ENCODE peak calls at places on chromosomes 1 and 21, in four cellular contexts. X, B, H and J are unnamed samples.

GRCh38 chr1:51236548-51237312 is 657 bp downstream of the RNF11 start:
- DNase-seq in X (peak), H (peak), B (peak), J (peak)

GRCh38 chr1:231778009-231778719 is 151.6 kb downstream of the DISC1 start:
- DNase-seq in X (peak), H (no peak), B (no peak), J (no peak)

GRCh38 chr1:245888809-245889208 is 618.3 kb downstream of the SMYD3 start:
- DNase-seq in B (no peak), H (peak), X (peak), J (peak)

GRCh38 chr1:68470388-68470970 is 20.7 kb upstream of the RPE65 start:
- DNase-seq in X (peak), H (no peak), B (no peak), J (no peak)

GRCh38 chr21:25427828-25428227 is 179.5 kb downstream of the MRPL39 start:
- DNase-seq in H (no peak), B (no peak), X (no peak), J (no peak)

GRCh38 chr1:221948459-221948858 is 206.6 kb upstream of the DUSP10 start:
- DNase-seq in X (no peak), B (no peak), H (no peak), J (no peak)

GRCh38 chr21:41705546-41706262 is 61.1 kb downstream of the RIPK4 start:
- DNase-seq in H (no peak), X (no peak), B (no peak), J (no peak)

GRCh38 chr1:151838491-151839412 is 868 bp downstream of the C2CD4D start:
- DNase-seq in B (peak), H (no peak), X (no peak), J (peak)

GRCh38 chr1:116769561-116769977 is 15.3 kb downstream of the CD2 start:
- DNase-seq in X (no peak), H (no peak), B (no peak), J (no peak)

GRCh38 chr1:217040696-217041095 is 317.5 kb upstream of the ESRRG start:
- DNase-seq in B (no peak), X (peak), H (no peak), J (no peak)

GRCh38 chr1:44327679-44328491 is 27.2 kb downstream of the ERI3 start:
- DNase-seq in H (no peak), X (peak), B (no peak), J (peak)

GRCh38 chr21:44478801-44479167 is 23.5 kb downstream of the LRRC3 start:
- DNase-seq in X (no peak), B (no peak), H (no peak), J (no peak)

GRCh38 chr1:43206721-43207228 is 34.6 kb downstream of the CFAP57 start:
- DNase-seq in X (peak), B (no peak), H (no peak), J (peak)

GRCh38 chr1:119743308-119743707 is 25.4 kb downstream of the HMGCS2 start:
- DNase-seq in B (no peak), H (no peak), X (no peak), J (no peak)

GRCh38 chr1:192732787-192733186 is 76.1 kb upstream of the RGS2 start:
- DNase-seq in H (no peak), B (no peak), X (no peak), J (peak)

GRCh38 chr1:3162483-3162882 is 93.5 kb downstream of the PRDM16 start:
- DNase-seq in B (no peak), H (no peak), X (no peak), J (no peak)

GRCh38 chr1:31714442-31715096 is 10.8 kb upstream of the COL16A1 start:
- DNase-seq in X (peak), B (peak), H (peak), J (peak)

GRCh38 chr1:201539561-201540404 is 856 bp downstream of the NAV1 start:
- DNase-seq in H (no peak), X (peak), B (peak), J (peak)

GRCh38 chr21:14979264-14979663 is 85.5 kb downstream of the NRIP1 start:
- DNase-seq in H (no peak), X (no peak), B (no peak), J (no peak)

GRCh38 chr1:25820247-25821111 is 725 bp downstream of the MTFR1L start:
- DNase-seq in B (peak), X (peak), H (no peak), J (peak)

GRCh38 chr1:112021263-112021662 is 31.8 kb upstream of the KCND3 start:
- DNase-seq in X (no peak), B (no peak), H (peak), J (peak)

GRCh38 chr1:14650951-14651350 is 52.5 kb downstream of the KAZN start:
- DNase-seq in H (no peak), X (no peak), B (no peak), J (peak)
- H3K4me3 ChIP-seq in H (no peak), X (no peak), B (no peak), J (no peak)

GRCh38 chr1:247331526-247332214 is at the start of gene ZNF496:
- DNase-seq in H (peak), X (peak), B (peak), J (peak)
- H2BK15ac ChIP-seq in H (no peak), X (no peak), B (peak), J (no peak)

GRCh38 chr1:118186026-118186425 is 998 bp upstream of the SPAG17 start:
- DNase-seq in H (no peak), B (no peak), X (no peak), J (peak)
- H3K4me3 ChIP-seq in H (no peak), B (no peak), X (no peak), J (no peak)

GRCh38 chr1:89524369-89525168 is at the start of gene LRRC8B:
- DNase-seq in X (peak), B (peak), H (peak), J (peak)
- H2BK15ac ChIP-seq in X (no peak), B (peak), H (peak), J (no peak)

DNA sequence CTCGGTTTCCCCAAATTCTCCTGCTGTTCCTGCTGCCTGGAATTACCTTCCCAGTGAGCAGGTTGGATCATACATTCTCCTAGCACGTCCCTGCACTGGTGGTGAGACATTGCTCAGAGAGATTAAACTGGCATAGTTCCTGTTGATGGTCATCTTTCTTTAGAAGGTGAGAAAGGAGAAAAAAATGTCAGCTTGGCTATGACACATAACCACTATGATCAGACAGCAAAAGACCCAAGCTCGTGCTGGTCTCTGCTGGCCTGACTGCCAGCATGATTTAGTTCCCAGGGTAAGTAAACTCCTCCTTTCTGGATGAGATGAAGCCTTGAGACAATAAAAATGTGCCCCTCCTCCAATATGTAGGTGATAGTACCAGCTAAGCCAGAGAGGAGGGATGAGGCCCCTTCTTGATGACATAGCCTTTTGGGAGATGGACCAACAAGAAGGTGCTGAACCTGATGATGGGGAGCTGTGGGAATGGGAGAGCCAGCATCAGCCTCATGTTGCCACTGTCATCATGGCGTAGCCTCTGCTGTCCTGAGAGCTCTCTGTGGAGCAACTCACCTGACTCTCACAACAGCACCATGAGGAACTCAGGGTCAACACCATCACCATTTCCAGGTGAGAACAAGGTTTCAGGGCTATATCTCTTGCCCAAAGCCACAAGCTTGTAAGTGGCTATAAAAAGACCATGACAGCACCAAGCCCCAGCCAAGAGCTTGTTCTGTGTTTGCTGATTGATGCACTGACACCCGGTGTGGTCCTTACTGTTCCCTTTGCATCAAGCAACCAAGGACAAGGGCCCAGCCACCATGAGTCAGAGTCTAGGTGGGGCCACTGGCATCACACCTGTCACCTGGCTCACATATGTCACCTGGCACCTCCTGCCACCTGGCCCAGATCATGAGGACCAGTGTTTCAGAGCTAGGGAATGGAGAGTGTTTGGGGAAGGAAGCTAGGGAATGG is 200.0 kb downstream of the MATN1 start:
- DNase-seq in H (no peak), B (peak), X (peak), J (no peak)
- H3K4me3 ChIP-seq in H (no peak), B (no peak), X (no peak), J (no peak)

DNA sequence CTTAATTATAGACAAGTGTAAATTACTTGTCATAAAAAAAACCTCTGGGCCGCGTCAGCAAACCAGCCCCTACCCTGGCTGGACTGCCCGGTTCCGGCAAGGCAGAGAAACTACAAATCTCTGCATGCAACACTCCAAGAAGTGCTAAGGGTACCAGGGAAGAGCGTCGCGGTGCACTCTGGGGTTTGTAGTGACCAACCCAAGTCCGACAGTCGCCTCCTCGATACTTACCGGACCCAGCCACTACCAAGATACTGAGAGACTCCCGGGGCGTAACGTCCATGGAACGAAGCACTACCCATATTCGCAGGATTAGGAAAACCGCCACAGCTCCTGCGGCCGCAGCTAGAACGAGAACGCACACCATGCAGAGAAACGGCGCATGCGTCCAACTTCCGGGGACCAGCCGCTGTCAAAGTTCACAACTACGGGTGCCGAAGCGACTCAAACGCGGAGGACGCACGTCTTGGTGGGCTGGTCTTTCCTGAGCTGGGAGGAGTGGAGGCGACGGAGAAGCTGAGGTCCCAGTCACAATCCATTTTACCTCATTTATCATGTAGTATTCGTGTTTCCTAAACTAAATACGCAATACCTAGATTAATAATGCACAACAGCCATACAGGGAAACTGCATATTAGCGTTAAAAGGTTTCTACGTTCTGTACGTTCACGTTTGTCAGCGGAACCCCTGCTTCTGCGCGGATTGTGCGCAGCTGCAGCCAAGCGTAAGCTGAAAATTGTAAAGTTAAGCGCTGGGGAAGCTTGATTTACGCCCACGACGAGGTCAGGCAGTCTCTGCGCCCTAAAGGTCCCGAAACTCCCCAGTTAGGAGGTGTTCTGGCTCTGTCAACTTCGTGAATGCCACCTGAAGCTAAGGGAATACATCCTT is at the start of gene ALG14:
- DNase-seq in X (peak), B (peak), H (peak), J (peak)
- H2BK15ac ChIP-seq in X (peak), B (no peak), H (no peak), J (no peak)

GRCh38 chr1:169968174-169968573 is 74.5 kb upstream of the SCYL3 start:
- DNase-seq in X (no peak), B (no peak), H (no peak), J (peak)
- H3K4me3 ChIP-seq in X (no peak), B (no peak), H (no peak), J (no peak)

GRCh38 chr1:10754571-10755329 is 41.7 kb downstream of the CASZ1 start:
- DNase-seq in X (peak), H (no peak), B (no peak), J (no peak)
- H2BK15ac ChIP-seq in X (no peak), H (peak), B (no peak), J (no peak)

GRCh38 chr1:223029985-223030769 is 112.9 kb downstream of the TLR5 start:
- DNase-seq in B (no peak), X (no peak), H (no peak), J (peak)
- H3K4me3 ChIP-seq in B (peak), X (no peak), H (no peak), J (no peak)

DNA sequence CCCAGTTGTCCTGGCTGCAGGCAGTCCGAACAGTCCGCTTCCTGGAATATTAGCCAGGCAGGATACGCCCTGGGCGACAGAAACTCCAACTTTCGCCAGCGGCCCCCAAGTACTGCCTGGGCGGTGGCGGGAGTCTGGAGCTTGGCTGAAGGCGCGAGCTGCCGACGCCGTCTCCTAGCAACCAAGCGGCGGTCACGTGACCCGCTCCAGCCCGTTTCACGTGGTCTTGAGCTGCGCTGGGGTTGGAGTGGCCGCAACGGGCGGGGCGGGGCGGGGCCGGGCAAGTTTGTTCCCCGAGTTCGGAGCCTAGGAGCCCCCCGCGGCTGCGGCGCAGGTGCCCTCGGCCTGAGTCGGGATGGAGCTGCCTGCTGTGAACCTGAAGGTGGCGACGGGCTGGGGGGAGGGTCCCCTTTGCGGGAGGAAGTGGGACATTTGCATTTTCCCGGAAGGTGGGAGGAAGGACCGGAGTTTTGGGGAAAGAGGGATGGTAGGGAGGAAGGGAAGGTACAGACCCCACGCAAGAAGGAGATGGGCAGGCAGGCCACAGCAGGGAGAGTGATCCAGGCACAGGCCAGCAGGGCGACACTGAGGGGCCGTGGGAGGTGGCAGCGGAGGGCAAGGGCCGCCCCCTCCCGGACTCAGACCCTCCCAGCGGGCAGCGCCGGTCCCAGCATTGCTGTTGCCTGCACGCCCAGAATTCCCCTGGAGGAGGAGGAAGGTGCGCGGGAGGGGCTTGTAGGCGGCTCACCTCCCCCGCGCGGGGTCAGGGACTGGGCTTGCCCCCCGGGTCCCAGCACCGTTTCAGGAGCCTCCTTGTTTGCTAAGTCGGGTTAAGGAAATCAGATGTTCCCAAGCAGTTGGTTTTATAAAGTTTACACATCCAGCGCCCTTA is at the start of gene AGTRAP:
- DNase-seq in H (peak), X (peak), B (peak), J (peak)
- H2BK15ac ChIP-seq in H (no peak), X (no peak), B (peak), J (no peak)